ENCODE peak calls at places on chromosomes 1 and 21, in eight cellular contexts. Q, R, Z, N, K, L, B and T are unnamed samples. For H3K9me3, the result is how much of the 10 kb centered on the place peaks cover.

GRCh38 chr21:43712268-43712942 is 6.5 kb upstream of the PDXK start:
- DNase-seq in K (no peak), Q (no peak), N (no peak), R (no peak), B (no peak), L (peak), Z (no peak), T (no peak)

GRCh38 chr1:43205671-43206070 is 33.5 kb downstream of the CFAP57 start:
- DNase-seq in R (no peak), B (no peak), Z (no peak), N (no peak), L (no peak), Q (no peak), K (no peak), T (no peak)

GRCh38 chr1:89692601-89693503 is 59.9 kb downstream of the LRRC8C start:
- DNase-seq in R (no peak), L (no peak), B (no peak), Z (no peak), Q (no peak), K (no peak), N (peak), T (no peak)

GRCh38 chr1:116737020-116737854 is 17.0 kb upstream of the CD2 start:
- DNase-seq in B (no peak), L (no peak), K (peak), Z (peak), N (peak), Q (peak), R (peak), T (peak)

GRCh38 chr1:61569212-61569621 is 155.7 kb downstream of the TM2D1 start:
- DNase-seq in B (no peak), K (no peak), Q (no peak), N (no peak), R (no peak), L (no peak), Z (no peak), T (no peak)

GRCh38 chr1:182235952-182236650 is 155.5 kb downstream of the GLUL start:
- DNase-seq in B (no peak), L (no peak), Z (no peak), N (peak), K (no peak), Q (no peak), R (no peak), T (no peak)

GRCh38 chr1:193241132-193241827 is 54.9 kb upstream of the B3GALT2 start:
- DNase-seq in N (no peak), L (no peak), K (no peak), R (no peak), Z (no peak), Q (no peak), B (no peak), T (no peak)

GRCh38 chr21:36113647-36114428 is 21.0 kb upstream of the CBR3 start:
- DNase-seq in K (peak), L (no peak), Z (no peak), N (no peak), R (no peak), B (no peak), Q (no peak), T (peak)

GRCh38 chr1:166136699-166137401 is 30.0 kb downstream of the FAM78B start:
- DNase-seq in B (no peak), R (no peak), Q (no peak), K (no peak), N (no peak), Z (no peak), L (no peak), T (no peak)

GRCh38 chr1:166141969-166142368 is 24.8 kb downstream of the FAM78B start:
- DNase-seq in N (no peak), L (no peak), B (no peak), Z (no peak), R (no peak), K (no peak), Q (no peak), T (no peak)

GRCh38 chr1:166145496-166145895 is 21.3 kb downstream of the FAM78B start:
- DNase-seq in Z (no peak), Q (no peak), R (no peak), N (no peak), B (no peak), K (no peak), L (no peak), T (no peak)

GRCh38 chr1:166136252-166136651 is 30.5 kb downstream of the FAM78B start:
- DNase-seq in Q (no peak), B (no peak), R (no peak), Z (no peak), L (no peak), N (no peak), K (no peak), T (no peak)

GRCh38 chr1:166139735-166140134 is 27.1 kb downstream of the FAM78B start:
- DNase-seq in B (no peak), L (no peak), Q (no peak), N (no peak), K (no peak), R (no peak), Z (no peak), T (no peak)
- H3K9me3 ChIP-seq in B (under half), L (under half), Q (under half), N (under half), K (under half), R (under half), Z (under half), T (under half)

GRCh38 chr1:152167835-152168534 is 9.0 kb upstream of the RPTN start:
- DNase-seq in L (no peak), B (no peak), Q (no peak), R (no peak), Z (no peak), N (no peak), K (no peak), T (no peak)

GRCh38 chr1:152168535-152168868 is 9.5 kb upstream of the RPTN start:
- DNase-seq in R (no peak), L (no peak), Q (no peak), Z (no peak), K (no peak), N (no peak), B (no peak), T (no peak)

GRCh38 chr1:152169356-152170025 is 10.5 kb upstream of the RPTN start:
- DNase-seq in L (no peak), Q (no peak), K (no peak), Z (no peak), B (no peak), N (no peak), R (no peak), T (no peak)

GRCh38 chr1:152166966-152167365 is 7.9 kb upstream of the RPTN start:
- DNase-seq in N (no peak), Z (no peak), R (no peak), Q (no peak), B (no peak), K (no peak), L (no peak), T (no peak)

DNA sequence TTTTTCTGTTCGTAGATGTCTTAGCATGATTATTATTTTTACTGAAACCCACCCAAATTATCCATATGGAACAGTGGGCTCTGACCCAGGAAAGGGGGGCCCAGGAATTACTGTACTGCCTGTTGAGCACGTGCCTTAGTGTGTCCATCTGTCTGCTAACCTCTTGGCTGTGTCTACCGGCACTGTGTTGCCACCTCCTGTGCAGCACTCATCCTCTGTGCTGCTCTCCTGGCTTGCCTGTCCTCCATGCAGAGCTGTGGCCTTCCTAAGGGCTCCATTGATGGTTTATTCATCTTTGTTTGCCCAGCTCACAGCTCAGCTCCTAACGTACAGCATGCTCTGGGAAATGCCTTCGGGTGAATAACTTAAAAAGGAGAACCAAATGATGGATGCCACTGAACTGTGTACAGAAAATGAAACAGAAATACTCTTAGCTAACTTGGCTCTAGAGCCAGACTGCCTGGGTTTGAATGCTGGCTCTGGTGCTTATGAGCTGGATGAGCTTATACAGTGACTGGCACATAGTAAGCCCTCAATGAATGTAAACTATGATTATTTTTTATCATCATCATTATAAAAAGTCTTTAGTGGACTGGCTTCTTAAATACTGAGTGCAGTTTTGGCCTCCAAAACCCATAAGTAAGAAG is 11.4 kb upstream of the RPTN start:
- DNase-seq in K (no peak), L (no peak), Q (no peak), Z (no peak), R (no peak), B (no peak), N (no peak), T (no peak)
- H3K9me3 ChIP-seq in K (under half), L (under half), Q (under half), Z (under half), R (under half), B (under half), N (under half), T (under half)

DNA sequence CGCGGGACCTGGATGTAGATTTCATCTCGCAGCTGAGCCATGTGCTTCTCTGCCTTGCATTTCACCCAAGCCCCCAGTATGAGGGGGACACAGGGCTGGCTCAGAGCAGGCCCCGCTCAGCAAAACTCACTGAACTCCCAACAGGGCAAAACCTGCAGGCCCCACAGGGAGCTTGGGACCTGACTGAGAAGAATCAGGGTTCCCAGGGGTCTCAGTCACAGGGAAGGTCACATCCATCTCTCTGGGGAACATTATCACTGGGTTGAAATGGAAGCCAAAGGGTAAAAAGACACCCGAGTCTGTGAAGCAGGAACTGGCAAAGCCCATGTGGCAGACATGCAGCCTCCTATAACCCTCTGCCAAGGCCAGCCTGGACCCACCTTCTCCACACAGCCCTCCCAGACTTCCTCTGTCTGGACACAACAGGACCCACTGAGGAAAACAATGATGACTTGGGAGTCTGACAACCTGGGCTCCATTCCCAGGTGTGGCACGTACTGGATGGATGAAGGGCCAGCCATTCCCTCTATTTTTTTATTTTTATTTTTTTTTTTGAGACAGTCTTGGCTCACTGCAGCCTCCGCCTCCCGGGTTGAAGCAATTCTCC is 11.7 kb downstream of the HSPG2 start:
- DNase-seq in B (no peak), Z (no peak), R (no peak), K (no peak), L (no peak), Q (no peak), N (no peak), T (no peak)
- H3K9me3 ChIP-seq in B (under half), Z (under half), R (under half), K (under half), L (under half), Q (under half), N (under half), T (under half)

DNA sequence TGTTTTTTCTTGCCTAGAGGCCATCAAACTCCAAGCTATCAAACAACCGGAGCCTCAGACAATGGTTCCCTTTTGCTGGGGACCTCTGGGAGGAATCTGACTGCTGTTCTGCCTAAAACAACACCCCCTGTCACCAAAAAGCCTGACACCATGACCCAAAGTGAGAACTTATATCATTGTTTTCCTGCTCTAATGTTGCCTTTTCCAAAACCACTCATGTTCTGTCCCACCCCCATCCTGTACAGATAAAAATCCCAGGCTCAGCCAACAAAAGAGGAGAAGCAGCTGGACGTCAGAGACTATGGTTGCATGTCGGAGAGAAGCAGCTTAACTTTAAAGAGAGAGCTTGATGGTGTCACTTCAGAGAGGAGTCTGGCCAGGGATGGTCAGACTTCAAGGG is 327.2 kb upstream of the CXADR start:
- DNase-seq in Q (no peak), K (no peak), L (no peak), B (no peak), N (peak), Z (no peak), R (no peak), T (no peak)
- H3K9me3 ChIP-seq in Q (under half), K (under half), L (under half), B (under half), N (under half), Z (under half), R (under half), T (under half)

GRCh38 chr1:247047260-247047659 is 31.4 kb downstream of the ZNF670 start:
- DNase-seq in K (no peak), Q (no peak), R (no peak), L (no peak), B (no peak), Z (no peak), N (no peak), T (no peak)
- H3K9me3 ChIP-seq in K (under half), Q (under half), R (half or more), L (under half), B (under half), Z (under half), N (under half), T (under half)